ENCODE peak calls at places on chromosomes 6 and 20, in nine cellular contexts. Q, R, Z, D, I, X, O, M and Y are unnamed samples.

GRCh38 chr6:107267634-107268033 is 152.3 kb upstream of the BEND3 start:
- DNase-seq in Q (no peak), R (no peak), Z (no peak), D (no peak), I (no peak), X (no peak), O (no peak), M (no peak), Y (no peak)

GRCh38 chr6:41657131-41658094 is 19.1 kb downstream of the MDFI start:
- DNase-seq in Q (no peak), R (no peak), Z (no peak), D (no peak), I (no peak), X (no peak), O (no peak), M (no peak), Y (peak)

GRCh38 chr20:57464642-57465211 is 60.2 kb downstream of the CTCFL start:
- DNase-seq in Q (no peak), R (no peak), Z (no peak), D (no peak), I (no peak), X (no peak), O (no peak), M (no peak), Y (no peak)

GRCh38 chr6:129493396-129493902 is 216.5 kb downstream of the ARHGAP18 start:
- DNase-seq in Q (no peak), R (peak), Z (no peak), D (no peak), I (no peak), X (no peak), O (no peak), M (no peak), Y (no peak)

GRCh38 chr6:106609699-106610098 is 19.6 kb downstream of the RTN4IP1 start:
- DNase-seq in Q (no peak), R (no peak), Z (peak), D (peak), I (no peak), X (peak), O (no peak), M (no peak), Y (peak)

GRCh38 chr6:97524846-97525245 is 241.8 kb upstream of the MMS22L start:
- DNase-seq in Q (no peak), R (no peak), Z (peak), D (no peak), I (peak), X (no peak), O (no peak), M (no peak), Y (peak)

GRCh38 chr6:157527471-157527907 is 146.5 kb downstream of the ZDHHC14 start:
- DNase-seq in Q (no peak), R (peak), Z (no peak), D (no peak), I (no peak), X (no peak), O (no peak), M (no peak), Y (no peak)

GRCh38 chr6:26071135-26071534 is 16.1 kb upstream of the HFE start:
- DNase-seq in Q (no peak), R (no peak), Z (no peak), D (no peak), I (no peak), X (no peak), O (no peak), M (no peak), Y (no peak)

GRCh38 chr6:157615411-157615763 is 207.7 kb upstream of the SNX9 start:
- DNase-seq in Q (no peak), R (no peak), Z (no peak), D (no peak), I (no peak), X (no peak), O (no peak), M (no peak), Y (no peak)